ENCODE peak calls at places on chromosomes 12 and 14, in eight cellular contexts. One of them, this sample, is unnamed.
A peak's percentile ranks its signal among the peaks of the same experiment; 100 is the strongest.

GRCh38 chr12:27187697-27188096 is 56.4 kb upstream of the STK38L start:
- DNase-seq in adrenal gland: no peak
- DNase-seq in HuH-7.5: no peak
- DNase-seq in germinal center: no peak
- DNase-seq in NCI-H1417: no peak
- DNase-seq in cortex of kidney: no peak
- DNase-seq in left lobe of liver: no peak
- DNase-seq in LoVo: no peak
- DNase-seq in this sample: no peak

GRCh38 chr12:68080577-68080976 is 79.0 kb downstream of the IFNG start:
- DNase-seq in HuH-7.5: no peak
- DNase-seq in NCI-H1417: no peak
- DNase-seq in cortex of kidney: no peak
- DNase-seq in LoVo: no peak
- DNase-seq in adrenal gland: no peak
- DNase-seq in left lobe of liver: no peak
- DNase-seq in germinal center: no peak
- DNase-seq in this sample: no peak

GRCh38 chr12:93079271-93079670 is 150.2 kb upstream of the EEA1 start:
- DNase-seq in germinal center: no peak
- DNase-seq in cortex of kidney: no peak
- DNase-seq in left lobe of liver: no peak
- DNase-seq in NCI-H1417: no peak
- DNase-seq in adrenal gland: no peak
- DNase-seq in LoVo: no peak
- DNase-seq in HuH-7.5: no peak
- DNase-seq in this sample: no peak

GRCh38 chr12:70783455-70783854 is 137.1 kb downstream of the PTPRR start:
- DNase-seq in LoVo: no peak
- DNase-seq in left lobe of liver: no peak
- DNase-seq in adrenal gland: no peak
- DNase-seq in NCI-H1417: no peak
- DNase-seq in cortex of kidney: no peak
- DNase-seq in HuH-7.5: no peak
- DNase-seq in germinal center: no peak
- DNase-seq in this sample: no peak

GRCh38 chr14:91228112-91229004 is 16.1 kb downstream of the GPR68 start:
- DNase-seq in NCI-H1417: no peak
- DNase-seq in LoVo: no peak
- DNase-seq in cortex of kidney: no peak
- DNase-seq in adrenal gland: no peak
- DNase-seq in HuH-7.5: no peak
- DNase-seq in left lobe of liver: no peak
- DNase-seq in germinal center: peak; percentile 65
- DNase-seq in this sample: no peak

GRCh38 chr12:50017047-50017446 is 8.2 kb downstream of the RACGAP1 start:
- DNase-seq in left lobe of liver: peak; percentile 51
- DNase-seq in adrenal gland: peak; percentile 71
- DNase-seq in cortex of kidney: no peak
- DNase-seq in NCI-H1417: no peak
- DNase-seq in LoVo: no peak
- DNase-seq in HuH-7.5: no peak
- DNase-seq in germinal center: no peak
- DNase-seq in this sample: peak; percentile 78

GRCh38 chr12:89140580-89141236 is 211.6 kb downstream of the DUSP6 start:
- DNase-seq in adrenal gland: no peak
- DNase-seq in germinal center: no peak
- DNase-seq in left lobe of liver: no peak
- DNase-seq in NCI-H1417: no peak
- DNase-seq in cortex of kidney: no peak
- DNase-seq in LoVo: no peak
- DNase-seq in HuH-7.5: no peak
- DNase-seq in this sample: no peak

GRCh38 chr12:6772729-6773661 is 675 bp downstream of the LAG3 start:
- DNase-seq in left lobe of liver: no peak
- DNase-seq in germinal center: no peak
- DNase-seq in cortex of kidney: no peak
- DNase-seq in NCI-H1417: no peak
- DNase-seq in adrenal gland: no peak
- DNase-seq in HuH-7.5: peak; percentile 43
- DNase-seq in LoVo: no peak
- DNase-seq in this sample: no peak

GRCh38 chr14:61330511-61330910 is 9.1 kb downstream of the PRKCH start:
- DNase-seq in HuH-7.5: no peak
- DNase-seq in left lobe of liver: no peak
- DNase-seq in LoVo: no peak
- DNase-seq in germinal center: no peak
- DNase-seq in NCI-H1417: no peak
- DNase-seq in adrenal gland: no peak
- DNase-seq in cortex of kidney: no peak
- DNase-seq in this sample: no peak